ENCODE peak calls at places on chromosomes 1 and 21, in six cellular contexts. H is lower leg skin; L is ureter; T is mammary epithelial cell; U is GM23338; P is CD8-positive, alpha-beta memory T cell. X is an unnamed sample.

GRCh38 chr1:158203693-158204457 is 23.2 kb downstream of the CD1D start:
- DNase-seq in L (no peak), P (peak; percentile 19), U (peak; percentile 85), H (peak; percentile 32), T (peak; percentile 48), X (peak; percentile 70)

GRCh38 chr1:188670837-188671236 is 1806.8 kb downstream of the BRINP3 start:
- DNase-seq in H (no peak), P (no peak), T (peak; percentile 85), U (no peak), L (no peak), X (no peak)

GRCh38 chr21:16492356-16492755 is 762.6 kb downstream of the USP25 start:
- DNase-seq in H (no peak), T (no peak), U (no peak), P (no peak), L (no peak), X (no peak)

GRCh38 chr1:229509576-229509975 is 1.4 kb upstream of the NUP133 start:
- DNase-seq in L (no peak), H (no peak), T (peak; percentile 60), P (no peak), U (no peak), X (peak; percentile 35)

GRCh38 chr1:92487078-92487605 is 417 bp upstream of the GFI1 start:
- DNase-seq in P (no peak), L (no peak), U (no peak), T (no peak), H (no peak), X (no peak)

GRCh38 chr1:67908260-67908936 is 75.1 kb upstream of the GNG12 start:
- DNase-seq in U (no peak), T (no peak), H (no peak), P (no peak), L (no peak), X (no peak)

GRCh38 chr1:203996126-203996525 is 76.8 kb upstream of the SOX13 start:
- DNase-seq in L (peak; percentile 50), U (peak; percentile 86), T (no peak), P (no peak), H (peak; percentile 23), X (no peak)

GRCh38 chr1:20476260-20477038 is 9.6 kb downstream of the CAMK2N1 start:
- DNase-seq in U (peak; percentile 88), P (no peak), T (peak; percentile 42), L (peak; percentile 73), H (no peak), X (no peak)